ENCODE peak calls at places on chromosomes 7 and 10, in six cellular contexts. W, C, S, E, Z and D are unnamed samples.

GRCh38 chr7:20786779-20787651 is at the start of gene SP8:
- DNase-seq in S (peak), C (no peak), Z (peak), E (no peak), W (no peak), D (no peak)

GRCh38 chr7:75996476-75996875 is 2.1 kb upstream of the TMEM120A start:
- DNase-seq in E (no peak), C (no peak), Z (no peak), S (no peak), W (no peak), D (no peak)

GRCh38 chr7:107180378-107180777 is 11.6 kb downstream of the HBP1 start:
- DNase-seq in C (peak), W (peak), S (no peak), Z (peak), E (peak), D (peak)

GRCh38 chr7:150756858-150757257 is 19.6 kb downstream of the GIMAP5 start:
- DNase-seq in Z (no peak), C (no peak), W (peak), S (no peak), E (no peak), D (no peak)

GRCh38 chr7:461453-462172 is 58.0 kb downstream of the PDGFA start:
- DNase-seq in W (no peak), Z (no peak), C (no peak), S (peak), E (no peak), D (no peak)

GRCh38 chr10:69160809-69161225 is 19.2 kb upstream of the SUPV3L1 start:
- DNase-seq in S (no peak), Z (no peak), W (peak), E (peak), C (no peak), D (no peak)

GRCh38 chr10:29279779-29280535 is 8.9 kb upstream of the LYZL1 start:
- DNase-seq in E (no peak), S (no peak), Z (no peak), C (no peak), W (peak), D (no peak)

GRCh38 chr7:126698909-126699308 is 553.8 kb downstream of the GRM8 start:
- DNase-seq in Z (no peak), E (no peak), S (no peak), C (no peak), W (no peak), D (no peak)

GRCh38 chr10:124225029-124225467 is 131.7 kb upstream of the CHST15 start:
- DNase-seq in W (peak), S (no peak), E (no peak), Z (no peak), C (no peak), D (no peak)

GRCh38 chr7:116522247-116522646 is 2.6 kb upstream of the CAV1 start:
- DNase-seq in Z (no peak), E (peak), S (peak), C (peak), W (peak), D (peak)

GRCh38 chr7:26681819-26682418 is 182.5 kb downstream of the SKAP2 start:
- DNase-seq in W (peak), C (no peak), Z (no peak), S (no peak), E (peak), D (no peak)

GRCh38 chr10:132671171-132672154 is 114.5 kb downstream of the NKX6-2 start:
- DNase-seq in W (no peak), S (no peak), C (no peak), Z (no peak), E (no peak), D (no peak)

GRCh38 chr10:81866753-81867152 is 8.2 kb upstream of the NRG3 start:
- DNase-seq in Z (no peak), S (peak), W (no peak), C (no peak), E (peak), D (no peak)

GRCh38 chr10:96973809-96974208 is 141.7 kb downstream of the LCOR start:
- DNase-seq in S (no peak), W (no peak), Z (no peak), E (no peak), C (no peak), D (no peak)

GRCh38 chr7:16092711-16093110 is 328.6 kb downstream of the CRPPA start:
- DNase-seq in E (no peak), Z (no peak), W (no peak), S (no peak), C (no peak), D (no peak)

GRCh38 chr10:44245601-44245938 is 139.3 kb downstream of the CXCL12 start:
- DNase-seq in C (no peak), Z (no peak), W (no peak), S (peak), E (peak), D (no peak)

GRCh38 chr10:30500963-30501504 is 67.0 kb downstream of the MAP3K8 start:
- DNase-seq in S (no peak), C (no peak), Z (no peak), W (peak), E (no peak), D (no peak)

GRCh38 chr10:102645741-102646609 is 1.7 kb downstream of the TRIM8 start:
- DNase-seq in C (peak), S (peak), Z (peak), W (peak), E (peak), D (peak)

GRCh38 chr7:157306836-157307533 is 29.8 kb upstream of the DNAJB6 start:
- DNase-seq in Z (no peak), E (no peak), C (no peak), W (no peak), S (peak), D (no peak)

GRCh38 chr10:81215498-81215897 is 659.5 kb upstream of the NRG3 start:
- DNase-seq in E (peak), Z (no peak), W (no peak), S (no peak), C (no peak), D (no peak)

GRCh38 chr7:88315532-88315931 is 8.8 kb upstream of the STEAP4 start:
- DNase-seq in S (no peak), W (no peak), E (no peak), C (no peak), Z (no peak), D (no peak)

GRCh38 chr10:109978481-109978880 is 29.3 kb upstream of the ADD3 start:
- DNase-seq in W (peak), S (peak), Z (peak), C (no peak), E (peak), D (peak)

GRCh38 chr7:85554294-85554877 is 367.5 kb upstream of the SEMA3D start:
- DNase-seq in E (peak), Z (peak), W (peak), C (peak), S (peak), D (peak)

GRCh38 chr10:11424456-11425287 is 186.8 kb downstream of the USP6NL start:
- DNase-seq in Z (peak), S (peak), W (peak), C (peak), E (peak), D (peak)

GRCh38 chr10:91409869-91410637 is at the start of gene HECTD2:
- DNase-seq in C (no peak), W (peak), E (peak), Z (peak), S (peak), D (no peak)

GRCh38 chr10:77204171-77204570 is 433.4 kb downstream of the KCNMA1 start:
- DNase-seq in Z (no peak), S (peak), E (no peak), C (no peak), W (no peak), D (no peak)

GRCh38 chr10:63083904-63084689 is 49.0 kb upstream of the NRBF2 start:
- DNase-seq in Z (peak), C (peak), S (peak), E (peak), W (peak), D (peak)

GRCh38 chr10:130748409-130749057 is 563.0 kb downstream of the TCERG1L start:
- DNase-seq in E (no peak), Z (no peak), S (no peak), C (no peak), W (no peak), D (no peak)

GRCh38 chr7:14582010-14582409 is 320.5 kb downstream of the DGKB start:
- DNase-seq in W (no peak), Z (no peak), S (no peak), C (no peak), E (no peak), D (no peak)

GRCh38 chr7:142376356-142376997 is 118.6 kb upstream of the PRSS58 start:
- DNase-seq in C (no peak), S (peak), Z (no peak), W (no peak), E (no peak), D (no peak)

GRCh38 chr7:130961128-130961601 is 227.2 kb upstream of the KLF14 start:
- DNase-seq in E (peak), W (no peak), C (peak), S (no peak), Z (no peak), D (no peak)
- H3K4me3 ChIP-seq in E (peak), W (peak), C (peak), S (no peak), Z (peak), D (peak)

GRCh38 chr7:47573758-47574472 is 8.0 kb downstream of the TNS3 start:
- DNase-seq in Z (peak), S (no peak), E (peak), W (peak), C (peak), D (no peak)

GRCh38 chr7:47572939-47573757 is 8.8 kb downstream of the TNS3 start:
- DNase-seq in Z (no peak), E (no peak), S (peak), C (no peak), W (no peak), D (no peak)

GRCh38 chr7:47570649-47571050 is 11.3 kb downstream of the TNS3 start:
- DNase-seq in S (no peak), E (no peak), W (no peak), Z (no peak), C (no peak), D (no peak)

GRCh38 chr7:47572101-47572460 is 9.8 kb downstream of the TNS3 start:
- DNase-seq in E (no peak), C (no peak), S (no peak), Z (peak), W (no peak), D (no peak)

DNA sequence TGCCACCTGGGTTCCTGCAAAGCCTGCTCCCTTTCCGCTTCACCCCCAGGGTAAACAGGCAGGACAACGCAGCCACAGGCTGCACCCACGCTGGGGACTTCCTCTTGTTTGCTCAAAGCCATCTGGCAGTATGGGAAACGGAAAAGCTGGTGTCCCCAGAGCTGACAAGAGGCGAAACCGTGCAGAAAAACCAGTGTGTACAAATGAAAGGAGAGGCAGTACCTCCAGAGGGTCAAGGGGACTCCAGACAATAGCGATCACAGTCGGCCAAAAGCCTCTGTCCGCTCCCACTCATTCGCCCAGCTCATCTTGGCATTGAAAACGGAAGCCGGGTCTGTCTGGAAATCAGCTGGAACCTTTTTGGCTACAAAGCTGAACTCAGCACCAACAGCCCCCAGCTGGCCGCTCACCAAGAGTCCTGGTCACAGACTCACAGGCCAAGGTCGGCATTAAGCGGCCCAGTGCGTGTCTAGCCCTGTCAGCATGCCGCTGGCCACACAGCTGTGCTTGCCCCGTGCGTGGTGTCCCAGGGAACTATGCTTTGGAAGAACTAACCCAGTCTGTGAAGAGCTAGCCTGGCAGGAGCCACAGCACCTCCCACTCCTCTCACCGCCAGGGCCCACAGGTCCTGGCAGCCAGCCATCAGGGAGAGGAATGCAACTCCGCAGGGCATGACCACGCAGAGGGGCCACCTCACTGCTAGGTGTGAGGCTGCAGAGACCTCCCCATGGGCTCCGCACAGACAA is 10.4 kb downstream of the TNS3 start:
- DNase-seq in C (peak), W (peak), S (peak), Z (peak), E (peak), D (peak)
- H3K4me3 ChIP-seq in C (no peak), W (peak), S (no peak), Z (no peak), E (no peak), D (no peak)

GRCh38 chr7:29145553-29146081 is 720 bp downstream of the CPVL start:
- DNase-seq in C (no peak), Z (no peak), E (no peak), W (no peak), S (no peak), D (no peak)
- H3K4me3 ChIP-seq in C (no peak), Z (peak), E (peak), W (peak), S (peak), D (no peak)

GRCh38 chr7:47806701-47807103 is 141.6 kb downstream of the PKD1L1 start:
- DNase-seq in S (no peak), Z (no peak), C (no peak), E (no peak), W (no peak), D (no peak)
- H3K4me3 ChIP-seq in S (no peak), Z (no peak), C (no peak), E (no peak), W (no peak), D (no peak)

GRCh38 chr7:77811895-77812685 is 13.5 kb downstream of the PHTF2 start:
- DNase-seq in S (peak), Z (no peak), W (peak), E (peak), C (peak), D (no peak)
- H3K4me3 ChIP-seq in S (no peak), Z (no peak), W (no peak), E (no peak), C (no peak), D (no peak)

GRCh38 chr7:98329100-98329871 is 47.8 kb downstream of the BRI3 start:
- DNase-seq in E (peak), Z (no peak), C (no peak), W (no peak), S (peak), D (no peak)
- H3K4me3 ChIP-seq in E (no peak), Z (no peak), C (no peak), W (no peak), S (no peak), D (no peak)

GRCh38 chr10:116027355-116027754 is 245.7 kb downstream of the GFRA1 start:
- DNase-seq in C (no peak), S (no peak), W (no peak), Z (no peak), E (no peak), D (no peak)
- H3K4me3 ChIP-seq in C (no peak), S (no peak), W (no peak), Z (no peak), E (no peak), D (no peak)

GRCh38 chr7:71457881-71458590 is 326.1 kb downstream of the GALNT17 start:
- DNase-seq in E (no peak), Z (no peak), C (no peak), S (no peak), W (no peak), D (no peak)
- H3K4me3 ChIP-seq in E (no peak), Z (no peak), C (no peak), S (no peak), W (no peak), D (no peak)

GRCh38 chr10:103840747-103841085 is 14.7 kb downstream of the SH3PXD2A start:
- DNase-seq in E (no peak), S (peak), C (no peak), W (no peak), Z (no peak), D (no peak)
- H3K4me3 ChIP-seq in E (no peak), S (no peak), C (no peak), W (no peak), Z (no peak), D (no peak)

DNA sequence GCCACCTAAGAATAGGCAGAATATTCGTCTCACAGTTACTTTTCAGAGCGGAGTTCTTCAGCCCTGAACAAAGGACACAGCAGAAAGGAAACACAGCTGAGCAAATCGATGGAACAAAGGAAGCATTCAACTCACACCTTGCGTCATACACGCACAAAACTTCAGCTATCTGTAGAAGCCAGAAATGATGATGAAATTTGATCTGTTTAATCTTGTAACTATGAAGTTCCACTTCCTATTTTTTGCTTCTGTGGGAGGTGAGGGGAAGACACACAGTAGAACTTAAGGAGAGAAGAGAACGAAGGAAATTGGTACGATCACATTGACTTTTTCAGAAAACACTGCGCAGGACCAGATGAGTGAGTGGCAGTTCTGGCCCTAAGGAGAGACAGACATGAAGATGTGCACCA is 26.2 kb downstream of the FAM171A1 start:
- DNase-seq in E (peak), Z (no peak), W (peak), C (no peak), S (no peak), D (peak)
- H3K4me3 ChIP-seq in E (no peak), Z (no peak), W (no peak), C (no peak), S (no peak), D (no peak)